ENCODE peak calls at places on chromosomes 7 and 10, in six cellular contexts. J, B, R, L, T and K are unnamed samples.

GRCh38 chr7:12581897-12582296 is 11.4 kb downstream of the SCIN start:
- DNase-seq in L (no peak), R (no peak), T (no peak), B (no peak), J (no peak), K (peak; percentile 58)

GRCh38 chr10:118742787-118743186 is 12.0 kb downstream of the CACUL1 start:
- DNase-seq in J (no peak), R (no peak), B (no peak), T (no peak), L (no peak), K (no peak)

GRCh38 chr7:135197906-135198655 is 13.2 kb downstream of the WDR91 start:
- DNase-seq in J (no peak), T (no peak), R (no peak), L (no peak), B (no peak), K (no peak)

GRCh38 chr7:6221340-6222319 is 50.8 kb downstream of the CYTH3 start:
- DNase-seq in L (no peak), B (no peak), R (no peak), T (no peak), J (no peak), K (no peak)

GRCh38 chr7:124765401-124766352 is at the start of gene GPR37:
- DNase-seq in L (no peak), B (no peak), R (peak; percentile 17), J (peak; percentile 84), T (peak; percentile 43), K (peak; percentile 77)

GRCh38 chr10:96387601-96388000 is 28.8 kb upstream of the OPALIN start:
- DNase-seq in J (no peak), L (no peak), T (no peak), R (no peak), B (no peak), K (peak; percentile 59)

GRCh38 chr7:27740449-27741086 is 606 bp downstream of the TAX1BP1 start:
- DNase-seq in T (peak; percentile 85), L (peak; percentile 70), R (peak; percentile 53), B (peak; percentile 77), J (peak; percentile 89), K (peak; percentile 84)

GRCh38 chr7:73519867-73520672 is 2.0 kb downstream of the BAZ1B start:
- DNase-seq in L (peak; percentile 22), J (peak; percentile 24), B (peak; percentile 4), R (no peak), T (no peak), K (peak; percentile 15)

GRCh38 chr10:113322843-113323242 is 230.0 kb upstream of the HABP2 start:
- DNase-seq in J (no peak), L (no peak), T (peak; percentile 25), B (no peak), R (no peak), K (no peak)

GRCh38 chr7:88167223-88167622 is 52.6 kb downstream of the SRI start:
- DNase-seq in J (peak; percentile 3), T (no peak), R (no peak), B (no peak), L (no peak), K (no peak)

GRCh38 chr7:8418627-8419245 is 14.7 kb upstream of the NXPH1 start:
- DNase-seq in B (no peak), R (no peak), J (peak; percentile 86), L (peak; percentile 10), T (peak; percentile 34), K (peak; percentile 56)

GRCh38 chr10:71344916-71345557 is 26.0 kb downstream of the SLC29A3 start:
- DNase-seq in J (peak; percentile 27), B (no peak), R (no peak), L (no peak), T (no peak), K (no peak)

GRCh38 chr10:633279-634245 is 55.9 kb downstream of the DIP2C start:
- DNase-seq in J (no peak), B (no peak), L (no peak), R (no peak), T (no peak), K (no peak)

GRCh38 chr10:131109746-131110145 is 201.8 kb downstream of the TCERG1L start:
- DNase-seq in T (no peak), L (no peak), R (no peak), J (no peak), B (no peak), K (no peak)

GRCh38 chr10:94292448-94293118 is 70.2 kb downstream of the NOC3L start:
- DNase-seq in B (no peak), R (no peak), L (no peak), T (peak; percentile 53), J (no peak), K (peak; percentile 67)

GRCh38 chr10:50882540-50882983 is 2.9 kb downstream of the A1CF start:
- DNase-seq in J (no peak), R (no peak), L (no peak), B (no peak), T (no peak), K (no peak)